ENCODE peak calls at places on chromosomes 11 and 22, in eight cellular contexts. C is body of pancreas; X is fibroblast of lung; N is activated CD8-positive, alpha-beta T cell treated with anti-CD3 and anti-CD28 coated beads for 36 hours; B is astrocyte of the spinal cord; P is endothelial cell of umbilical vein; R is GM13977; T is cardiac muscle cell. S is an unnamed sample.

GRCh38 chr22:44919691-44920090 is 90.1 kb downstream of the PHF21B start:
- DNase-seq in C (no peak), X (no peak), N (no peak), B (no peak), P (no peak), R (no peak), T (no peak), S (no peak)

GRCh38 chr11:69852051-69852450 is 32.8 kb upstream of the FGF3 start:
- DNase-seq in C (no peak), X (no peak), N (no peak), B (no peak), P (no peak), R (no peak), T (no peak), S (no peak)

GRCh38 chr11:96109265-96110030 is 185.5 kb upstream of the MTMR2 start:
- DNase-seq in C (no peak), X (no peak), N (no peak), B (no peak), P (no peak), R (no peak), T (no peak), S (no peak)

GRCh38 chr11:126963603-126964353 is 36.8 kb downstream of the KIRREL3 start:
- DNase-seq in C (no peak), X (no peak), N (no peak), B (peak), P (no peak), R (no peak), T (no peak), S (no peak)

GRCh38 chr22:17990167-17990566 is 34.2 kb downstream of the MICAL3 start:
- DNase-seq in C (no peak), X (no peak), N (no peak), B (no peak), P (no peak), R (no peak), T (no peak), S (no peak)

GRCh38 chr22:17095538-17095937 is 10.7 kb downstream of the IL17RA start:
- DNase-seq in C (no peak), X (no peak), N (no peak), B (no peak), P (no peak), R (no peak), T (peak), S (no peak)

GRCh38 chr11:122745111-122745510 is 89.6 kb downstream of the UBASH3B start:
- DNase-seq in C (no peak), X (no peak), N (no peak), B (no peak), P (no peak), R (no peak), T (no peak), S (no peak)

GRCh38 chr11:126416542-126417090 is 61.1 kb downstream of the ST3GAL4 start:
- DNase-seq in C (peak), X (peak), N (peak), B (peak), P (peak), R (peak), T (peak), S (peak)

GRCh38 chr11:70063121-70063520 is 15.0 kb upstream of the ANO1 start:
- DNase-seq in C (no peak), X (no peak), N (no peak), B (no peak), P (no peak), R (no peak), T (no peak), S (no peak)

GRCh38 chr11:93051181-93051580 is 81.7 kb downstream of the MTNR1B start:
- DNase-seq in C (no peak), X (peak), N (no peak), B (peak), P (no peak), R (no peak), T (no peak), S (no peak)

GRCh38 chr11:95128602-95129001 is 39.0 kb downstream of the ENDOD1 start:
- DNase-seq in C (no peak), X (no peak), N (no peak), B (no peak), P (no peak), R (no peak), T (no peak), S (no peak)

GRCh38 chr11:124841186-124841585 is 24.0 kb upstream of the ROBO3 start:
- DNase-seq in C (no peak), X (no peak), N (no peak), B (no peak), P (no peak), R (no peak), T (no peak), S (no peak)

GRCh38 chr22:47205081-47205491 is 442.6 kb downstream of the TBC1D22A start:
- DNase-seq in C (no peak), X (no peak), N (no peak), B (no peak), P (no peak), R (no peak), T (no peak), S (no peak)

GRCh38 chr11:97667057-97667456 is 1277.2 kb downstream of the JRKL start:
- DNase-seq in C (no peak), X (no peak), N (no peak), B (no peak), P (no peak), R (no peak), T (no peak), S (no peak)

GRCh38 chr11:71563401-71563800 is 2.0 kb upstream of the KRTAP5-10 start:
- DNase-seq in C (no peak), X (peak), N (peak), B (peak), P (peak), R (peak), T (peak), S (no peak)

GRCh38 chr11:68974421-68975194 is 6.2 kb downstream of the MRGPRD start:
- DNase-seq in C (no peak), X (peak), N (peak), B (no peak), P (peak), R (peak), T (no peak), S (no peak)

GRCh38 chr22:45686004-45686403 is 14.4 kb downstream of the ATXN10 start:
- DNase-seq in C (no peak), X (peak), N (no peak), B (no peak), P (no peak), R (no peak), T (no peak), S (no peak)

GRCh38 chr11:67354314-67355022 is 1.1 kb upstream of the POLD4 start:
- DNase-seq in C (peak), X (peak), N (peak), B (peak), P (peak), R (peak), T (no peak), S (no peak)

GRCh38 chr11:1310772-1311468 is 1.5 kb upstream of the TOLLIP start:
- DNase-seq in C (no peak), X (no peak), N (peak), B (no peak), P (no peak), R (peak), T (no peak), S (no peak)

GRCh38 chr11:6992457-6993431 is 27.4 kb downstream of the ZNF214 start:
- DNase-seq in C (no peak), X (peak), N (no peak), B (peak), P (peak), R (no peak), T (no peak), S (no peak)

GRCh38 chr11:113198907-113199660 is 115.3 kb upstream of the TTC12 start:
- DNase-seq in C (no peak), X (peak), N (no peak), B (no peak), P (no peak), R (no peak), T (no peak), S (no peak)

DNA sequence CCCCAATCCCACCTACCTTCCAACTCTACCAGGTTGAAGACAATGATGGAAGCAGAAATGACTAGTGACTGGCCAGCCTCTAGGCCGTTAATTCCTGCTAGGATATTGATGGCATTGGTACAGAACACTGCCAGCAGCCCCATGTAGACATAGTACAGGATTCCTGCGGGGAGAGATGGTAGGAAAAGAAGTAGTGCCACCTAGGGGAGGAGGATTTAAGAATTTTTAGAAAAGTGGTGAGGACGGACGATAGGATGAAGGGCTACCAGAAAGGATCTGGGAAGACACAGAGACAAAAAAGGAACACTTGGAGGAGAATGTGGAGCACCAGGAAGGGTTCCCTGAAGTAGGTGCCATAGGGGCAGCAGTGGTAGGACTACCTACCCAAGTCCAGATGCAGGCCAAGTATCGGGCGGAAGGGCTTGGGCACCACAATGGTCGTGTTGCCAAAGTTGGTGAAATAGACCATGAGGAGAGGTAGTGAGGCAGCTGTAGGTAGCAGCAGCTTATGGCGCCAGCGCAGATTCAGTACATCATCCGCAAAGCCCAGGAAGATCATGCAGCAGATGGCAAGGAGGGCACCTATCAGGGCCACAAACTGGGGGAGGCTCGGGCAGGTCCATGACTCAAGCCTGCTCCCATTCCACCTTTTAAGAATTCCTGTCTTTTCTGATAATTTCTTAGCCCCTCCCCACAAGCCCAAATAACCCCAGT is 1.2 kb downstream of the DPAGT1 start:
- DNase-seq in C (no peak), X (peak), N (no peak), B (peak), P (peak), R (no peak), T (no peak), S (no peak)
- TF ChIP-seq CTCF in C (peak), X (peak), N (peak), B (peak), P (no peak), R (peak), T (peak), S (peak)

DNA sequence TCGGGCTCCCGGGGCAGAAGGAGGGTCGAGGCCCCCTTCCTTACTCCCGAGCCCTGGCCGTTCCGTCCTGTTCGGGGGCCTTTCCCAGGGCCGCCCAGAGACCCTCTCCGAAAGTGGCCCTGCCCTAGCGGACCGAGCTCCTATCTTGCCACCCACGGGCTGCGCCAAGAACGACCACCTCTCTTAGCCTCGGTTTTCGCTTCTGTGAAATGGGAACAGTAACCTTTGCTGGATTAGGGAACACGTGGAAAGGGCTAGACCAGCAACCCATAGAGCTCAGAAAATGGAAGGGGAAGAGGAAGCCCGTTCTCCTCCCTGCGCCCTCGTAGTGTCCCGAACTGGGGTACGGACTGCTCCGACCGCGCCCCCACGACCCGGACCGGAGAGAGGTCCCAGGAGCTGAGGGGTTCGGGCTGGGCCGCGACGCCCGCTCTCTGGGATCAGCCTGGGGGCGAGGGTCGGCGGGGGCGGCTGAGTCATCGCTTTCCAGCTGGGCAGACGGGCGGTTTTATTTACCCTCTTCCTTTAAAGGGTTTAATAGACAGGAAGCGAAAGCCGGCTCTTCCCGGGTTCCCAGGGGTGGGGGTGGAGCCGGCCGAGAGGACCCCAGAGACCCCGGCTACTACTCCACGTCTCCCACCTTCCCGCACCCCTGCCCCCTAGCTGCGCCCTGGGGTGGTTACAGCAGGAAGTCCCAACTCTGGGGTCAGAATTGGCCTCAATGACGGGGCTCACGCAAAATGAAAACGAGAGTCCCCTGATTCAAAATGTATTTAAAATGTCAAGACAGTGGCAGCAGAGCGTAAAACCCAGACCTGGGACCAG is 872 bp upstream of the PHLDA2 start:
- DNase-seq in C (peak), X (peak), N (peak), B (peak), P (peak), R (peak), T (no peak), S (no peak)
- TF ChIP-seq CTCF in C (no peak), X (peak), N (peak), B (peak), P (peak), R (peak), T (peak), S (no peak)

DNA sequence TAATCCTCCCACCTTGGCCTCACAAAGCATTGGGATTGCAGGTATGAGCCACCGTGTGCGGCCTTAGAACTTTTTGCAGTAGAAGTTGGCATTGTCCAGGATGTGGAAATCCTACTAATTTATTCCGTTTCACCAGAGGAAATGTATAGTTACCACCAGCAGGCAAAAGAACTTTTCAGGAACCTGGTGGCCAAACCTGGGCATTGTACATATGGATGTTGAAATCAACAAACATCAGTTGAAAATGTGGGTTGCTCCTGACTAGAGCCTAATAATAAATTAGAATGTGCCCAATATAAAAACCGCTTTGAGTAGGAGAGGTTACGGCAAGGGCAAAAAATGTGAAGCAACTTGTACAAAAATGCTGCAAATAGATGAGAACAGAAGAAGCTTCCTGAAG is 40.7 kb upstream of the XBP1 start:
- DNase-seq in C (no peak), X (no peak), N (no peak), B (no peak), P (no peak), R (no peak), T (no peak), S (no peak)
- TF ChIP-seq CTCF in C (no peak), X (no peak), N (no peak), B (no peak), P (no peak), R (no peak), T (no peak), S (peak)

GRCh38 chr22:34992672-34993071 is 73.3 kb upstream of the ISX start:
- DNase-seq in C (no peak), X (no peak), N (no peak), B (no peak), P (no peak), R (no peak), T (no peak), S (no peak)
- TF ChIP-seq CTCF in C (no peak), X (no peak), N (no peak), B (no peak), P (no peak), R (no peak), T (no peak), S (no peak)

GRCh38 chr22:49237279-49237678 is 590.4 kb downstream of the BRD1 start:
- DNase-seq in C (no peak), X (no peak), N (no peak), B (no peak), P (no peak), R (no peak), T (no peak), S (no peak)

GRCh38 chr22:49238181-49239141 is 589.2 kb downstream of the BRD1 start:
- DNase-seq in C (no peak), X (no peak), N (no peak), B (no peak), P (no peak), R (no peak), T (no peak), S (no peak)

GRCh38 chr22:49235463-49236300 is 592.0 kb downstream of the BRD1 start:
- DNase-seq in C (no peak), X (no peak), N (no peak), B (no peak), P (no peak), R (no peak), T (no peak), S (no peak)

GRCh38 chr22:49237703-49238102 is 590.0 kb downstream of the BRD1 start:
- DNase-seq in C (no peak), X (no peak), N (no peak), B (no peak), P (no peak), R (no peak), T (no peak), S (no peak)

DNA sequence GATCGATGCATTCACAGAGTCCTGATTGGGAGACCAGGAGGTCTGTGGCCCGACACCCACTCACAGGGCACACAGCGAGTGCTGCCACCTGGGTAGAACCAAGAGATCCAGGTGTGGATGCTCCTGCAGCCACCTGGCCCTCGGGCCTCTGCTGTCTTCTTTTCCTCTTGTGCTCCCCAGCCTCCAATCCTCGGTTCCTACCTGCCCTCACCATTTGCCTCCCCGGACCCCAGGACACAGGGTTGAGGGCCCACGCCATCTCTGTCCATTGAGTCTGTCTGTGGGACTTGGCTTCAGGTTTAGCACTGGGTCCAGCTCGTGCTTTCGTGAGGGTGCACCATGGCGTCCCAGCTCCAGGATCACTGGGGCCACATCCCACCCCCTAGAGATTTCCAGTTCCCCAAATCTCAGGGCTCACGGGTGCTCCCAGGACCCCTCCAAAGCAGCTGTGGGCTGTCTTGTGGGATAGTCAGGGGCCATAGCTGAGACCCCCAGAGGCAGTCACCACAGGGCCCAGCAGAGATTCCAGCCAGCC is 591.1 kb downstream of the BRD1 start:
- DNase-seq in C (no peak), X (no peak), N (no peak), B (no peak), P (no peak), R (no peak), T (no peak), S (no peak)
- TF ChIP-seq CTCF in C (no peak), X (no peak), N (no peak), B (no peak), P (no peak), R (no peak), T (no peak), S (no peak)

S was measured in progenitor cell of endocrine pancreas.